ENCODE peak calls at places on chromosomes 4 and X, in five cellular contexts. C, Y, S, M and W are unnamed samples. For H4K20me1, the result is how much of the 10 kb centered on the place peaks cover.

GRCh38 chr4:81625422-81626417 is 154.0 kb upstream of the RASGEF1B start:
- DNase-seq in S (no peak), C (no peak), M (no peak), Y (no peak), W (no peak)

GRCh38 chr4:169345207-169345788 is 74.5 kb upstream of the SH3RF1 start:
- DNase-seq in C (no peak), Y (no peak), S (peak), M (no peak), W (peak)

GRCh38 chr4:2848449-2848848 is 4.8 kb downstream of the ADD1 start:
- DNase-seq in Y (no peak), M (no peak), C (peak), S (no peak), W (peak)

GRCh38 chrX:48025561-48025960 is 18.8 kb downstream of the SPACA5 start:
- DNase-seq in S (peak), Y (no peak), M (peak), C (peak), W (peak)

GRCh38 chrX:138890491-138890890 is 179.0 kb upstream of the FGF13 start:
- DNase-seq in Y (no peak), M (no peak), C (no peak), S (peak), W (no peak)

GRCh38 chrX:150599226-150599625 is 30.8 kb downstream of the MTM1 start:
- DNase-seq in Y (no peak), C (no peak), M (no peak), S (no peak), W (no peak)

GRCh38 chrX:30561191-30561590 is 16.4 kb downstream of the TASL start:
- DNase-seq in M (no peak), Y (no peak), S (no peak), C (no peak), W (no peak)

GRCh38 chr4:5710962-5711478 is at the start of gene EVC:
- DNase-seq in M (no peak), S (peak), C (peak), Y (no peak), W (peak)

GRCh38 chr4:141899103-141899502 is 262.7 kb downstream of the IL15 start:
- DNase-seq in M (no peak), Y (no peak), S (no peak), C (no peak), W (no peak)

GRCh38 chrX:29662101-29662500 is 553.3 kb upstream of the MAGEB2 start:
- DNase-seq in S (peak), M (no peak), Y (no peak), C (no peak), W (peak)

GRCh38 chrX:8284131-8284530 is 113.1 kb upstream of the VCX2 start:
- DNase-seq in M (no peak), S (no peak), Y (no peak), C (no peak), W (peak)

GRCh38 chrX:154420402-154420756 is 8.1 kb upstream of the ATP6AP1 start:
- DNase-seq in S (no peak), M (no peak), C (no peak), Y (no peak), W (no peak)

GRCh38 chr4:118776166-118776954 is 59.6 kb downstream of the SEC24D start:
- DNase-seq in C (no peak), M (no peak), S (peak), Y (no peak), W (peak)

GRCh38 chrX:82961129-82961528 is 547.0 kb upstream of the POU3F4 start:
- DNase-seq in Y (no peak), M (no peak), S (no peak), C (no peak), W (peak)

GRCh38 chr4:19486400-19486799 is 765.3 kb upstream of the SLIT2 start:
- DNase-seq in M (no peak), C (no peak), Y (no peak), S (no peak), W (peak)

GRCh38 chr4:81565137-81565870 is 93.6 kb upstream of the RASGEF1B start:
- DNase-seq in Y (no peak), S (peak), C (no peak), M (no peak), W (peak)

GRCh38 chr4:124183231-124183630 is 529.3 kb downstream of the ANKRD50 start:
- DNase-seq in Y (no peak), C (no peak), S (no peak), M (no peak), W (no peak)

GRCh38 chrX:20060961-20061868 is 55.5 kb downstream of the MAP7D2 start:
- DNase-seq in C (no peak), S (no peak), Y (no peak), M (peak), W (no peak)

GRCh38 chrX:150530821-150531220 is 37.6 kb upstream of the MTM1 start:
- DNase-seq in Y (no peak), C (no peak), S (no peak), M (no peak), W (no peak)

GRCh38 chrX:109384569-109385174 is 97.2 kb downstream of the GUCY2F start:
- DNase-seq in M (no peak), S (peak), C (no peak), Y (no peak), W (peak)

GRCh38 chrX:4710618-4711433 is 997.4 kb upstream of the PRKX start:
- DNase-seq in C (peak), M (peak), Y (no peak), S (no peak), W (no peak)

GRCh38 chr4:25792200-25792791 is 70.5 kb downstream of the SEL1L3 start:
- DNase-seq in S (peak), C (peak), M (no peak), Y (no peak), W (peak)

GRCh38 chr4:157040380-157040779 is 35.6 kb upstream of the GLRB start:
- DNase-seq in Y (no peak), S (no peak), M (no peak), C (no peak), W (no peak)

GRCh38 chr4:90727938-90728337 is 600.7 kb downstream of the CCSER1 start:
- DNase-seq in Y (peak), S (no peak), C (no peak), M (no peak), W (peak)

DNA sequence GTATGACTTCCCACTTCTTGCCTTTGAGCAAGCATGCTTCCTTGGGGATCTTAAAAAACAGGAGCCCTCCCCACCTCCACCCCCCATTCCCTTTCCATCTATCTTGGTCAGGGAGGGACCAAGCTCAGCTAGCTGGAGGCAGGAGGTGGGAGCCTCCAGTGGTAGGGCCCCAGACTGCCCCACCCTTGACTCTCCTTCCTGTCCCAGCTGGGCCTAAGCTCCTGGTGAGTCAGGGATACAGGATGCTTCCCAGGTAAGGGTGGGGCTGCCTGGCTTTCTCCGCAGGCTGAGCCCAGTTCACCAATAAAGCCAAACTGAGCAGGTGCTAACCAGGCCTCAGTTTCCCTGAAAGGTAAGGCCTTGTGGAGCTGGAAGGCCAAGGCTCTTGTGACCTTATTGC is 15.2 kb downstream of the EFNB1 start:
- DNase-seq in Y (no peak), M (no peak), S (no peak), C (no peak), W (peak)
- H3K9ac ChIP-seq in Y (no peak), M (no peak), S (no peak), C (no peak), W (no peak)

DNA sequence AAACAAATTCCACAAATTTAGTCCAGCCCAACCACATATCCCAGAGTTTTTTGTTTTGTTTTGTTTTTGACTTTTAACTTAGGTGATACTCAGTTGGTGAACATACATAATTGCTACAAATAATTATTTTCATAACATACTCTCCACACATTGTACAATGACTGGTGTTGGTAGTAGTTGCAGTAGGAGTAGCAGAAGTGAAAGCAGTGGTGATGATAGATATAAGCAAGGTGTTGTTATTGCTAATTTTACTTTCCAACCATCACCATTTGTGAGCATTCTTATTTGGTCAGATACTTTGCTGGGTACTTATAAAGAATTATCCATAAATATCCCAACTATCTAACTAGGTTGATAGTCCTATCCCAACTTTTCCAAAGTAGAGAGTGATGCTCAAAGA is 47.3 kb downstream of the ARHGAP24 start:
- DNase-seq in M (no peak), Y (no peak), S (no peak), C (no peak), W (no peak)
- H4K20me1 ChIP-seq in M (under half), Y (under half), S (under half), C (under half), W (under half)

GRCh38 chr4:1226167-1226514 is 22.8 kb downstream of the CTBP1 start:
- DNase-seq in C (no peak), Y (no peak), M (no peak), S (no peak), W (no peak)
- H3K9ac ChIP-seq in C (no peak), Y (no peak), M (no peak), S (no peak), W (no peak)

GRCh38 chr4:159179310-159179958 is 76.6 kb downstream of the RAPGEF2 start:
- DNase-seq in M (no peak), S (no peak), C (no peak), Y (no peak), W (no peak)

GRCh38 chr4:159175165-159175988 is 72.5 kb downstream of the RAPGEF2 start:
- DNase-seq in M (peak), S (peak), C (peak), Y (peak), W (peak)

GRCh38 chr4:159175989-159176375 is 73.1 kb downstream of the RAPGEF2 start:
- DNase-seq in Y (no peak), S (no peak), M (no peak), C (no peak), W (no peak)

GRCh38 chr4:159177265-159178146 is 74.6 kb downstream of the RAPGEF2 start:
- DNase-seq in C (no peak), M (no peak), Y (no peak), S (no peak), W (no peak)

GRCh38 chr4:159178147-159178541 is 75.3 kb downstream of the RAPGEF2 start:
- DNase-seq in M (no peak), Y (no peak), C (peak), S (peak), W (no peak)
- H4K20me1 ChIP-seq in M (under half), Y (under half), C (under half), S (under half), W (under half)

GRCh38 chr4:1628892-1629703 is 55.0 kb downstream of the FAM53A start:
- DNase-seq in M (no peak), S (peak), C (peak), Y (no peak), W (peak)
- H3K9ac ChIP-seq in M (no peak), S (peak), C (peak), Y (no peak), W (no peak)

GRCh38 chr4:76012388-76012801 is 5.1 kb upstream of the CXCL9 start:
- DNase-seq in M (no peak), Y (no peak), S (peak), C (no peak), W (no peak)

GRCh38 chr4:76013540-76013939 is 6.2 kb upstream of the CXCL9 start:
- DNase-seq in S (no peak), Y (no peak), M (no peak), C (no peak), W (no peak)

GRCh38 chr4:76011700-76012387 is 4.5 kb upstream of the CXCL9 start:
- DNase-seq in S (peak), M (peak), C (no peak), Y (no peak), W (peak)

GRCh38 chr4:76017056-76017686 is 6.1 kb downstream of the CXCL10 start:
- DNase-seq in S (no peak), Y (no peak), M (no peak), C (no peak), W (no peak)

GRCh38 chr4:76016383-76016782 is 6.9 kb downstream of the CXCL10 start:
- DNase-seq in M (peak), C (no peak), Y (no peak), S (no peak), W (peak)
- H4K20me1 ChIP-seq in M (under half), C (under half), Y (under half), S (under half), W (under half)

GRCh38 chr4:139557506-139558110 is 1.6 kb upstream of the SETD7 start:
- DNase-seq in C (no peak), S (no peak), M (no peak), Y (no peak), W (no peak)
- H3K9ac ChIP-seq in C (no peak), S (peak), M (no peak), Y (no peak), W (peak)

GRCh38 chr4:98566491-98567008 is 91.9 kb downstream of the TSPAN5 start:
- DNase-seq in S (peak), Y (no peak), C (no peak), M (no peak), W (no peak)

GRCh38 chr4:98564847-98565246 is 93.6 kb downstream of the TSPAN5 start:
- DNase-seq in C (no peak), S (no peak), Y (no peak), M (no peak), W (no peak)

GRCh38 chr4:98568896-98569663 is 89.3 kb downstream of the TSPAN5 start:
- DNase-seq in C (no peak), M (no peak), Y (no peak), S (peak), W (no peak)

GRCh38 chr4:98567611-98568010 is 90.8 kb downstream of the TSPAN5 start:
- DNase-seq in Y (no peak), M (no peak), S (no peak), C (no peak), W (no peak)

GRCh38 chr4:98565646-98566403 is 92.6 kb downstream of the TSPAN5 start:
- DNase-seq in M (no peak), C (no peak), Y (no peak), S (no peak), W (no peak)
- H4K20me1 ChIP-seq in M (under half), C (under half), Y (under half), S (under half), W (under half)

GRCh38 chr4:185144601-185145240 is 1.7 kb downstream of the SLC25A4 start:
- DNase-seq in S (no peak), C (peak), M (no peak), Y (no peak), W (no peak)

GRCh38 chr4:185143596-185143969 is 517 bp downstream of the SLC25A4 start:
- DNase-seq in C (peak), M (no peak), Y (no peak), S (peak), W (peak)

GRCh38 chr4:185141777-185142176 is 1.3 kb upstream of the SLC25A4 start:
- DNase-seq in Y (no peak), M (no peak), C (no peak), S (no peak), W (no peak)

GRCh38 chr4:185142911-185143595 is at the start of gene SLC25A4:
- DNase-seq in C (peak), S (peak), Y (no peak), M (peak), W (peak)

DNA sequence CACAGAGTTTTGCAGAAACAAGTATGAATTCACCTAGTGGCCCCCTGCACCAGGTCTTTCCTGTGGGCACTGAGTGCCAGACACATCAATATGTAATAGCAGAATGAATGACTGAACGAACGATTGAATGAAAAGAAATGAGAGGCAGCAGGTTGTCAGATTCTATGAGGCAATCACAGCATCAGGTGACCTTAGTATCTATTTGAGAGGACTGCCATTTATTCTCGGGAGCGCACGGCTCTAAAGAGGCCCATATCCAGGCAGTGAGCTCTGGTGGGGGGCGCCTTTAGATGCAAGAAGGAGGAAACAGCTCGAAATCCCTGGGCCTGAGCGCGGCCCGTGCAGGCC is 529 bp upstream of the SLC25A4 start:
- DNase-seq in M (no peak), Y (no peak), C (peak), S (no peak), W (no peak)
- H3K9ac ChIP-seq in M (peak), Y (no peak), C (peak), S (peak), W (peak)

GRCh38 chr4:99021386-99021785 is 25.9 kb downstream of the METAP1 start:
- DNase-seq in Y (no peak), M (no peak), S (no peak), C (no peak), W (no peak)
- H4K20me1 ChIP-seq in Y (under half), M (under half), S (under half), C (under half), W (under half)